ENCODE peak calls at places on chromosomes 12 and 14, in eight cellular contexts. D is right lobe of liver, N is fibroblast of mammary gland, H is IMR-90, G is neural crest cell, W is psoas muscle, C is body of pancreas, X is GM06990. F is an unnamed sample.
A peak's percentile ranks its signal among the peaks of the same experiment; 100 is the strongest.

GRCh38 chr12:31471823-31472222 is 119.1 kb downstream of the DENND5B start:
- DNase-seq in C (no peak), X (no peak), W (no peak), N (no peak), H (no peak), G (no peak), D (no peak), F (no peak)

GRCh38 chr12:79233341-79233761 is 368.8 kb downstream of the SYT1 start:
- DNase-seq in G (no peak), N (no peak), D (no peak), X (no peak), C (no peak), H (no peak), W (no peak), F (peak; percentile 4)

GRCh38 chr12:6724409-6724797 is 557 bp downstream of the COPS7A start:
- DNase-seq in C (peak; percentile 22), H (peak; percentile 16), X (no peak), G (no peak), D (no peak), N (peak; percentile 26), W (no peak), F (peak; percentile 55)

GRCh38 chr12:57148469-57149308 is 1.3 kb upstream of the LRP1-AS start:
- DNase-seq in C (peak; percentile 64), D (peak; percentile 81), N (peak; percentile 86), W (peak; percentile 85), H (peak; percentile 77), X (no peak), G (no peak), F (no peak)

GRCh38 chr14:63431466-63431865 is 111.7 kb downstream of the PPP2R5E start:
- DNase-seq in X (no peak), W (no peak), G (no peak), N (no peak), C (no peak), H (no peak), D (no peak), F (no peak)

GRCh38 chr12:120489018-120489417 is 6.9 kb upstream of the DYNLL1 start:
- DNase-seq in C (no peak), W (no peak), G (no peak), X (no peak), D (no peak), H (peak; percentile 49), N (peak; percentile 60), F (no peak)

GRCh38 chr14:56555921-56556570 is 23.6 kb upstream of the TMEM260 start:
- DNase-seq in X (no peak), G (no peak), W (no peak), N (peak; percentile 53), H (peak; percentile 43), D (no peak), C (no peak), F (no peak)

GRCh38 chr12:4434721-4435425 is 10.7 kb downstream of the FGF6 start:
- DNase-seq in X (no peak), H (no peak), N (no peak), W (no peak), D (no peak), G (no peak), C (no peak), F (no peak)

GRCh38 chr12:93882763-93883162 is 205.6 kb downstream of the CRADD start:
- DNase-seq in W (no peak), G (no peak), X (no peak), H (no peak), D (no peak), N (no peak), C (no peak), F (no peak)

GRCh38 chr14:105853089-105853906 is 326.9 kb downstream of the TMEM121 start:
- DNase-seq in D (no peak), X (no peak), H (no peak), G (no peak), W (no peak), C (no peak), N (no peak), F (peak; percentile 0)

GRCh38 chr14:33959692-33960151 is 8.8 kb upstream of the EGLN3 start:
- DNase-seq in C (no peak), H (no peak), X (no peak), N (no peak), W (no peak), G (no peak), D (no peak), F (no peak)

GRCh38 chr12:97177482-97177881 is 270.4 kb downstream of the NEDD1 start:
- DNase-seq in G (no peak), D (no peak), H (no peak), N (no peak), C (no peak), W (no peak), X (no peak), F (no peak)

GRCh38 chr12:62098131-62098530 is 162.1 kb upstream of the USP15 start:
- DNase-seq in X (no peak), W (no peak), C (no peak), N (no peak), H (no peak), D (no peak), G (no peak), F (no peak)

GRCh38 chr12:93139028-93139665 is 210.1 kb upstream of the EEA1 start:
- DNase-seq in C (no peak), X (peak; percentile 52), W (no peak), D (no peak), G (no peak), H (no peak), N (no peak), F (peak; percentile 44)

GRCh38 chr12:1328385-1328784 is 266.0 kb downstream of the FBXL14 start:
- DNase-seq in X (no peak), W (no peak), H (no peak), C (peak; percentile 55), G (no peak), D (no peak), N (no peak), F (no peak)

GRCh38 chr14:25400607-25401206 is 350.8 kb upstream of the STXBP6 start:
- DNase-seq in G (peak; percentile 56), D (no peak), W (no peak), C (peak; percentile 61), N (peak; percentile 58), X (peak; percentile 1), H (peak; percentile 29), F (no peak)

GRCh38 chr12:1680804-1681492 is 9.9 kb upstream of the ADIPOR2 start:
- DNase-seq in H (no peak), W (no peak), C (no peak), X (no peak), D (no peak), N (no peak), G (no peak), F (no peak)

DNA sequence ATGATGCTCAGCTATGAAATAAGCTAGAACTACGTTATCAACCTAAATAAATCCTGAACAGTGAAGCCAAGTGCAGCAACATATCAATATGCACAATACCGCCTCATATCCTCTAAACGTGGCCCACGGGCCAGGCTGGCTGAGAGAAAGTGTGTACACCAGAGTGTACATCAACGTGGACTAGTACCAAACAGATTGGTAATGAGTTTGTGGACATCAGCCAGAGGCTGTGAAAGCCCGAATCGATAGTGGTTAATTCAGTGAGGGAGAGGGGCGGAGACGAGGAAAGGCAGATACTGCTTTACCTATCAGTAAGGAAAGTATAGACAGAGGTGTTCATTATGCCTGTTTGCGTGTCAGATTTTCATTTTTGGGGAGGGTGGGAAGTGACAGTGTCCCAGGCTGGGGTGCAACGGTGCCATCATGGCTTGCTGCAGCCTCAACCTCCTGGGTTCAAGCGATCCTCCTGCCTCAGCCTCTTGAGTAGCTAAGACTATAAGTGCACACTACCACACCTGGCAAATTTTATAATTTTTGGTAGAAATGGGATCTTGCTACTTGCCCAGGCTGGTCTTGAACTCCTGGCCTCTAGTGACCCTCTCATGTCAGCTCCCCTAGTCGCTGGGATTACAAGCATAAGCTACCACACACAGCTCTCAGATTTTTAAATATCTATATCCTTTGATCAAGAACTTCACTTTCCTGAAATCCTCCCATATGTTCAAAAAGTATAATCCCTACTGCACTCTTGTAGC is 50.1 kb downstream of the ANAPC7 start:
- DNase-seq in H (no peak), G (no peak), N (no peak), D (no peak), C (no peak), W (no peak), X (no peak), F (no peak)
- TF ChIP-seq CTCF in H (no peak), G (no peak), N (no peak), D (no peak), C (no peak), W (no peak), X (no peak), F (no peak)

GRCh38 chr14:91252901-91253794 is 8.6 kb upstream of the GPR68 start:
- DNase-seq in C (no peak), N (no peak), X (peak; percentile 51), H (no peak), G (peak; percentile 38), D (peak; percentile 47), W (no peak), F (peak; percentile 78)
- TF ChIP-seq CTCF in C (no peak), N (no peak), X (no peak), H (no peak), G (peak; percentile 42), D (no peak), W (no peak), F (no peak)

GRCh38 chr14:38994721-38995120 is 108.3 kb downstream of the SEC23A start:
- DNase-seq in W (no peak), H (no peak), X (no peak), G (no peak), N (no peak), C (no peak), D (no peak), F (no peak)
- TF ChIP-seq CTCF in W (no peak), H (no peak), X (no peak), G (no peak), N (no peak), C (no peak), D (no peak), F (no peak)

DNA sequence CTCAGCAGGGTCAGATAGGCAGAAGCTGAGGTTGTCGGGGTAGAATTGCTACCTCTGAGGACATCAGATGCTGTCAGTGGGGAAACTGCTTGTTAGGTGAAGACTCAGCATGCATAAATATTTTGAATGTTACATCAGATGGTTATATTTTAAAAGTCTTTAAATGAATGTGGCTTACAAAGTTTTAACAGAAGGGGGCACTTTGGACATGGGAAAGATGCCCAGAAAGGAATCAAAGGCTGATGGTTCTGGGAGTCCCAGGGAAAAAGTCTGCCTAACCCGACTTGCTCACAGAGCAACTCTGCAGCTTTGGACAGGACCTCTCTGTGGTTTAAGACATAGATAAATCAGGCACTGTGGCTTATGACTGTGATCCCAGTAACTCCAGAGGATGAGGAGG is 474.8 kb downstream of the ATP23 start:
- DNase-seq in X (no peak), C (no peak), W (no peak), H (peak; percentile 88), N (peak; percentile 91), G (no peak), D (no peak), F (no peak)
- TF ChIP-seq CTCF in X (no peak), C (no peak), W (no peak), H (peak; percentile 61), N (peak; percentile 50), G (no peak), D (no peak), F (no peak)

GRCh38 chr12:100346660-100347059 is 10.2 kb upstream of the SLC17A8 start:
- DNase-seq in G (no peak), X (no peak), D (no peak), C (no peak), N (peak; percentile 19), W (no peak), H (peak; percentile 39), F (no peak)

GRCh38 chr12:100345020-100345767 is 11.7 kb upstream of the SLC17A8 start:
- DNase-seq in N (no peak), C (no peak), X (no peak), G (no peak), W (no peak), D (no peak), H (no peak), F (no peak)

GRCh38 chr12:100348657-100349454 is 8.0 kb upstream of the SLC17A8 start:
- DNase-seq in X (no peak), D (no peak), H (peak; percentile 38), W (no peak), C (no peak), G (no peak), N (peak; percentile 51), F (no peak)
- TF ChIP-seq CTCF in X (no peak), D (peak; percentile 43), H (peak; percentile 61), W (peak; percentile 38), C (peak; percentile 44), G (peak; percentile 76), N (peak; percentile 36), F (no peak)

F was measured in GM20000.